ENCODE peak calls at places on chromosomes 3 and 15, in four cellular contexts. P, L, X and C are unnamed samples.

GRCh38 chr3:113552851-113553250 is 20.5 kb downstream of the SIDT1 start:
- DNase-seq in P (no peak), L (no peak), X (peak), C (no peak)

GRCh38 chr3:101577276-101577675 is 3.3 kb downstream of the PCNP start:
- DNase-seq in P (no peak), L (no peak), X (no peak), C (no peak)

GRCh38 chr3:158471639-158472294 is 99.2 kb upstream of the MLF1 start:
- DNase-seq in P (peak), L (no peak), X (no peak), C (peak)

GRCh38 chr15:89664951-89665350 is 9.7 kb upstream of the KIF7 start:
- DNase-seq in P (no peak), L (peak), X (no peak), C (no peak)

GRCh38 chr3:112894258-112894657 is 47.6 kb upstream of the CD200R1L start:
- DNase-seq in P (no peak), L (no peak), X (peak), C (no peak)

GRCh38 chr3:29227307-29227706 is 53.6 kb upstream of the RBMS3 start:
- DNase-seq in P (no peak), L (no peak), X (no peak), C (no peak)

GRCh38 chr15:78937132-78937739 is 7.6 kb downstream of the CTSH start:
- DNase-seq in P (no peak), L (no peak), X (no peak), C (no peak)

GRCh38 chr3:25372167-25372566 is 55.9 kb upstream of the RARB start:
- DNase-seq in P (no peak), L (no peak), X (no peak), C (peak)

GRCh38 chr3:139394116-139394515 is 4.7 kb upstream of the COPB2 start:
- DNase-seq in P (no peak), L (no peak), X (no peak), C (no peak)

GRCh38 chr3:5349343-5349742 is 161.8 kb downstream of the EDEM1 start:
- DNase-seq in P (no peak), L (no peak), X (no peak), C (no peak)

GRCh38 chr3:143035466-143036214 is 34.3 kb downstream of the U2SURP start:
- DNase-seq in P (peak), L (no peak), X (no peak), C (peak)

GRCh38 chr15:39140060-39140604 is 440.7 kb upstream of the THBS1 start:
- DNase-seq in P (peak), L (no peak), X (no peak), C (no peak)

GRCh38 chr15:100383302-100384107 is 41.7 kb upstream of the ADAMTS17 start:
- DNase-seq in P (no peak), L (no peak), X (peak), C (no peak)

GRCh38 chr15:63490345-63491034 is 13.9 kb upstream of the USP3 start:
- DNase-seq in P (no peak), L (peak), X (no peak), C (no peak)

GRCh38 chr3:185153170-185153733 is 392 bp upstream of the C3orf70 start:
- DNase-seq in P (no peak), L (no peak), X (no peak), C (no peak)

GRCh38 chr3:139312959-139313358 is 30.9 kb upstream of the MRPS22 start:
- DNase-seq in P (no peak), L (no peak), X (no peak), C (no peak)

GRCh38 chr3:31096661-31097060 is 202.2 kb upstream of the GADL1 start:
- DNase-seq in P (no peak), L (no peak), X (peak), C (no peak)

GRCh38 chr3:87771338-87772059 is 287.3 kb downstream of the CGGBP1 start:
- DNase-seq in P (no peak), L (no peak), X (peak), C (peak)

GRCh38 chr3:47780727-47781325 is 867 bp downstream of the SMARCC1 start:
- DNase-seq in P (no peak), L (peak), X (peak), C (no peak)

GRCh38 chr3:196894557-196895295 is 27.0 kb downstream of the SENP5 start:
- DNase-seq in P (no peak), L (no peak), X (no peak), C (no peak)

GRCh38 chr3:24196526-24196925 is 251.4 kb downstream of the NR1D2 start:
- DNase-seq in P (peak), L (no peak), X (no peak), C (peak)

GRCh38 chr3:142105991-142106390 is 43.4 kb downstream of the TFDP2 start:
- DNase-seq in P (no peak), L (no peak), X (no peak), C (no peak)

GRCh38 chr3:184805351-184806038 is 6.5 kb upstream of the VPS8 start:
- DNase-seq in P (no peak), L (peak), X (peak), C (no peak)

GRCh38 chr3:69120879-69121464 is 1.4 kb downstream of the LMOD3 start:
- DNase-seq in P (peak), L (peak), X (peak), C (no peak)

GRCh38 chr15:45611305-45611704 is 23.5 kb upstream of the SQOR start:
- DNase-seq in P (no peak), L (no peak), X (peak), C (no peak)

GRCh38 chr3:167606836-167607235 is 46.9 kb downstream of the WDR49 start:
- DNase-seq in P (no peak), L (no peak), X (no peak), C (no peak)

GRCh38 chr3:59189561-59190338 is 139.9 kb upstream of the CFAP20DC start:
- DNase-seq in P (no peak), L (no peak), X (no peak), C (no peak)

GRCh38 chr15:42584031-42584765 is 8.8 kb downstream of the STARD9 start:
- DNase-seq in P (no peak), L (no peak), X (no peak), C (no peak)

GRCh38 chr3:50221413-50222168 is 14.4 kb upstream of the GNAI2 start:
- DNase-seq in P (no peak), L (no peak), X (no peak), C (no peak)

GRCh38 chr3:94811836-94812235 is 749.0 kb downstream of the NSUN3 start:
- DNase-seq in P (no peak), L (peak), X (no peak), C (no peak)

GRCh38 chr3:73622135-73622534 is 2.6 kb downstream of the PDZRN3 start:
- DNase-seq in P (no peak), L (peak), X (no peak), C (no peak)

GRCh38 chr15:57060799-57061198 is 142.4 kb downstream of the TCF12 start:
- DNase-seq in P (peak), L (no peak), X (no peak), C (peak)

GRCh38 chr3:119937229-119937628 is 155.3 kb downstream of the NR1I2 start:
- DNase-seq in P (no peak), L (no peak), X (peak), C (no peak)

GRCh38 chr3:8499181-8499611 is 2.4 kb upstream of the LMCD1 start:
- DNase-seq in P (no peak), L (peak), X (no peak), C (no peak)

GRCh38 chr3:101484805-101485620 is 28.0 kb downstream of the SENP7 start:
- DNase-seq in P (no peak), L (no peak), X (no peak), C (no peak)

GRCh38 chr15:68285243-68285980 is 7.9 kb downstream of the FEM1B start:
- DNase-seq in P (no peak), L (peak), X (no peak), C (no peak)

GRCh38 chr3:63523100-63523499 is 129.4 kb upstream of the SNTN start:
- DNase-seq in P (no peak), L (no peak), X (no peak), C (no peak)

GRCh38 chr15:70859322-70859908 is 5.5 kb upstream of the LARP6 start:
- DNase-seq in P (no peak), L (no peak), X (no peak), C (no peak)